ENCODE peak calls at places on chromosomes 6 and 20, in five cellular contexts. T is pancreas; L is body of pancreas; I is H9; M is CD8-positive, alpha-beta T cell. S is an unnamed sample.
A peak's percentile ranks its signal among the peaks of the same experiment; 100 is the strongest.

GRCh38 chr6:10146723-10147451 is 268.0 kb downstream of the TFAP2A start:
- DNase-seq in T (no peak), L (no peak), I (peak; percentile 53), M (no peak), S (no peak)

GRCh38 chr20:16256981-16257380 is 316.3 kb downstream of the KIF16B start:
- DNase-seq in T (no peak), L (no peak), I (no peak), M (no peak), S (no peak)

GRCh38 chr6:136753624-136754023 is 38.7 kb downstream of the MAP3K5 start:
- DNase-seq in T (no peak), L (no peak), I (no peak), M (peak; percentile 83), S (no peak)

GRCh38 chr20:15857131-15857784 is 716.0 kb downstream of the KIF16B start:
- DNase-seq in T (no peak), L (no peak), I (no peak), M (no peak), S (no peak)

GRCh38 chr6:117601811-117602150 is 530 bp downstream of the GOPC start:
- DNase-seq in T (peak; percentile 2), L (no peak), I (no peak), M (no peak), S (no peak)

GRCh38 chr6:150452642-150453243 is 83.9 kb downstream of the IYD start:
- DNase-seq in T (no peak), L (peak; percentile 17), I (no peak), M (no peak), S (no peak)

GRCh38 chr20:4546786-4547185 is 174.9 kb upstream of the PRND start:
- DNase-seq in T (no peak), L (no peak), I (no peak), M (no peak), S (no peak)

GRCh38 chr20:11676618-11677289 is 240.9 kb upstream of the BTBD3 start:
- DNase-seq in T (peak; percentile 43), L (peak; percentile 67), I (peak; percentile 71), M (no peak), S (no peak)

GRCh38 chr6:100461273-100461919 is 3.3 kb downstream of the SIM1 start:
- DNase-seq in T (no peak), L (no peak), I (peak; percentile 69), M (no peak), S (no peak)

GRCh38 chr6:157584036-157584435 is 203.0 kb downstream of the ZDHHC14 start:
- DNase-seq in T (no peak), L (no peak), I (no peak), M (no peak), S (no peak)

GRCh38 chr6:157586476-157587126 is 205.6 kb downstream of the ZDHHC14 start:
- DNase-seq in T (no peak), L (no peak), I (no peak), M (no peak), S (no peak)

GRCh38 chr6:157587127-157587729 is 206.2 kb downstream of the ZDHHC14 start:
- DNase-seq in T (no peak), L (no peak), I (no peak), M (no peak), S (no peak)

GRCh38 chr6:157585274-157586087 is 204.5 kb downstream of the ZDHHC14 start:
- DNase-seq in T (no peak), L (no peak), I (no peak), M (no peak), S (no peak)

GRCh38 chr6:157586088-157586414 is 205.1 kb downstream of the ZDHHC14 start:
- DNase-seq in T (no peak), L (no peak), I (no peak), M (no peak), S (no peak)
- TF ChIP-seq CTCF in T (no peak), L (no peak), I (no peak), M (no peak), S (no peak)

DNA sequence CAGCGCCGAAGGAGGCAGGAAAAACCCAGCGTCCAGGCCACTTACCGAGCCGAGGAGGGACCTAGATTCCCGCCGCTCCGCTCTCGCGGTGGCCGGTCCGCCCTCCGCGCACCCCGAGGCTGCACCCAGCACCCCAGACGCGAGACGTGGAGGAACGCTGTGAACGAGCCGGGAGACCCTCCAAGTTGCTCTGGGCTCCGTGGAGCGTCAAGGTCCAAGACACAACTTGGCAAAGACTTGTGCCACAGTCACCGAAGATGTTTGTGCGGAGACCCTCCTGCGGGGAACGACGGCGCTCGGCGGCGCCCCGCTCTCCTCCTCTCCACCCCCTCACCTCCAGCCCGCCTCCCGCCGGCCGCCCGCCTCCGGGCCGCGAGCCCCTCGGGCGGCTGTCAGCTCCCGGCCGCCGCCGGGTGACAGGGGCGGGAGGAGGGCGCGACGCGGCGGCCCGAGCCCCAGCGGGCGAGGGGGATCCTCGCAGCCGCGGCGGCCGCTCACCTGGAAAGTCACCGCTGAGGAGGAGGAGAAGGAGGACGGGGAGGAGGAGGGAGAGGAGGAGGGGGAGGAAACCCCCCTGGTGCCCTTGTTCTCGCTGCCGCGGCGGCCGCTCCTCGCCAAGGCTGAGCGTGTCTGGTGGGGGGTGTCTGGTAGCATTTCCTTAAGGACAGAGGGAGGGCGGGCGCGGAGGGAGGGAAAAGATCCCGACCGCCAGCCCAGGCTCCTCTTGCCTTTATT is 637 bp upstream of the HIVEP2 start:
- DNase-seq in T (peak; percentile 70), L (peak; percentile 68), I (no peak), M (peak; percentile 82), S (no peak)
- TF ChIP-seq CTCF in T (no peak), L (no peak), I (no peak), M (no peak), S (no peak)

GRCh38 chr6:88761237-88762031 is 202.0 kb downstream of the RNGTT start:
- DNase-seq in T (no peak), L (no peak), I (no peak), M (no peak), S (no peak)
- TF ChIP-seq CTCF in T (no peak), L (no peak), I (peak; percentile 58), M (no peak), S (no peak)

GRCh38 chr6:39731565-39731964 is 6.4 kb upstream of the KIF6 start:
- DNase-seq in T (no peak), L (no peak), I (peak; percentile 51), M (no peak), S (no peak)
- TF ChIP-seq CTCF in T (no peak), L (no peak), I (peak; percentile 55), M (no peak), S (no peak)

GRCh38 chr6:87700729-87701675 is 1.0 kb downstream of the AKIRIN2 start:
- DNase-seq in T (peak; percentile 20), L (peak; percentile 23), I (no peak), M (peak; percentile 32), S (no peak)
- TF ChIP-seq CTCF in T (no peak), L (no peak), I (no peak), M (no peak), S (no peak)